ENCODE peak calls at places on chromosome 3, in nine cellular contexts. B is kidney, I is endothelial cell of umbilical vein, A is cardiac muscle cell, L is OCI-LY7, E is neural progenitor cell, Y is RWPE1, G is heart left ventricle, V is lung. K is an unnamed sample.

GRCh38 chr3:105746226-105746996 is 122.4 kb downstream of the CBLB start:
- DNase-seq in B (no peak), I (peak), A (no peak), L (no peak), E (no peak), Y (no peak), G (no peak), V (no peak), K (no peak)

GRCh38 chr3:120196812-120197211 is 88.2 kb downstream of the GPR156 start:
- DNase-seq in B (no peak), I (no peak), A (no peak), L (no peak), E (no peak), Y (peak), G (no peak), V (no peak), K (no peak)

GRCh38 chr3:61680617-61681016 is 119.2 kb downstream of the PTPRG start:
- DNase-seq in B (no peak), I (no peak), A (no peak), L (no peak), E (no peak), Y (no peak), G (no peak), V (no peak), K (no peak)

GRCh38 chr3:190362258-190362657 is 25.7 kb upstream of the CLDN16 start:
- DNase-seq in B (no peak), I (no peak), A (no peak), L (no peak), E (peak), Y (no peak), G (no peak), V (no peak), K (no peak)

GRCh38 chr3:86923071-86923476 is 67.9 kb downstream of the VGLL3 start:
- DNase-seq in B (no peak), I (no peak), A (peak), L (no peak), E (no peak), Y (peak), G (no peak), V (no peak), K (peak)

GRCh38 chr3:72892081-72892763 is 4.4 kb downstream of the GXYLT2 start:
- DNase-seq in B (no peak), I (no peak), A (peak), L (no peak), E (no peak), Y (peak), G (no peak), V (no peak), K (peak)

GRCh38 chr3:185677146-185677829 is 91.2 kb downstream of the SENP2 start:
- DNase-seq in B (no peak), I (peak), A (peak), L (peak), E (peak), Y (peak), G (no peak), V (no peak), K (peak)

GRCh38 chr3:47315069-47315647 is 32.4 kb downstream of the KLHL18 start:
- DNase-seq in B (no peak), I (peak), A (peak), L (no peak), E (no peak), Y (no peak), G (no peak), V (no peak), K (no peak)

GRCh38 chr3:12286927-12287726 is 1.7 kb upstream of the PPARG start:
- DNase-seq in B (peak), I (no peak), A (peak), L (no peak), E (peak), Y (no peak), G (peak), V (no peak), K (no peak)

GRCh38 chr3:141000027-141000663 is 51.0 kb upstream of the SPSB4 start:
- DNase-seq in B (peak), I (peak), A (peak), L (peak), E (peak), Y (peak), G (peak), V (peak), K (peak)

GRCh38 chr3:172138792-172139507 is 99.6 kb downstream of the FNDC3B start:
- DNase-seq in B (no peak), I (peak), A (peak), L (no peak), E (no peak), Y (no peak), G (no peak), V (peak), K (peak)

GRCh38 chr3:17336291-17336690 is 406.1 kb downstream of the TBC1D5 start:
- DNase-seq in B (no peak), I (peak), A (peak), L (no peak), E (no peak), Y (no peak), G (no peak), V (no peak), K (no peak)

GRCh38 chr3:40290396-40290795 is 19.1 kb upstream of the EIF1B start:
- DNase-seq in B (no peak), I (no peak), A (no peak), L (no peak), E (no peak), Y (no peak), G (peak), V (no peak), K (no peak)

GRCh38 chr3:32304510-32304909 is 66.0 kb downstream of the CMTM8 start:
- DNase-seq in B (no peak), I (no peak), A (no peak), L (no peak), E (no peak), Y (no peak), G (no peak), V (no peak), K (no peak)

GRCh38 chr3:185420762-185421161 is 57.8 kb downstream of the MAP3K13 start:
- DNase-seq in B (no peak), I (no peak), A (peak), L (no peak), E (no peak), Y (peak), G (no peak), V (peak), K (no peak)

GRCh38 chr3:168620854-168621253 is 525.1 kb upstream of the GOLIM4 start:
- DNase-seq in B (no peak), I (peak), A (peak), L (peak), E (peak), Y (peak), G (no peak), V (no peak), K (peak)

GRCh38 chr3:52090131-52090548 is 33.8 kb upstream of the DUSP7 start:
- DNase-seq in B (peak), I (peak), A (peak), L (no peak), E (no peak), Y (peak), G (peak), V (no peak), K (peak)

GRCh38 chr3:99755831-99756230 is 61.8 kb upstream of the CMSS1 start:
- DNase-seq in B (no peak), I (peak), A (no peak), L (no peak), E (no peak), Y (no peak), G (no peak), V (no peak), K (no peak)

GRCh38 chr3:68972358-68972979 is 40.1 kb upstream of the TAFA4 start:
- DNase-seq in B (no peak), I (peak), A (peak), L (peak), E (peak), Y (peak), G (no peak), V (no peak), K (peak)

GRCh38 chr3:155701882-155702465 is 42.9 kb downstream of the PLCH1 start:
- DNase-seq in B (no peak), I (peak), A (peak), L (peak), E (peak), Y (peak), G (no peak), V (no peak), K (peak)

GRCh38 chr3:143098032-143098764 is 21.4 kb upstream of the CHST2 start:
- DNase-seq in B (no peak), I (no peak), A (no peak), L (no peak), E (no peak), Y (no peak), G (no peak), V (no peak), K (no peak)

GRCh38 chr3:52782412-52783210 is 5.2 kb downstream of the ITIH1 start:
- DNase-seq in B (no peak), I (no peak), A (no peak), L (no peak), E (no peak), Y (no peak), G (peak), V (no peak), K (no peak)

GRCh38 chr3:66507631-66508260 is 6.9 kb upstream of the LRIG1 start:
- DNase-seq in B (no peak), I (no peak), A (no peak), L (no peak), E (no peak), Y (no peak), G (no peak), V (no peak), K (no peak)

GRCh38 chr3:90035643-90036042 is 928.2 kb downstream of the EPHA3 start:
- DNase-seq in B (no peak), I (no peak), A (no peak), L (no peak), E (no peak), Y (no peak), G (no peak), V (no peak), K (no peak)

GRCh38 chr3:32313723-32314473 is 75.4 kb downstream of the CMTM8 start:
- DNase-seq in B (no peak), I (peak), A (peak), L (no peak), E (no peak), Y (peak), G (no peak), V (no peak), K (peak)

GRCh38 chr3:192514754-192515660 is 212.3 kb downstream of the FGF12 start:
- DNase-seq in B (peak), I (no peak), A (peak), L (no peak), E (peak), Y (no peak), G (peak), V (no peak), K (no peak)

GRCh38 chr3:160023476-160023875 is 34.8 kb downstream of the IL12A start:
- DNase-seq in B (no peak), I (no peak), A (no peak), L (no peak), E (no peak), Y (no peak), G (no peak), V (no peak), K (peak)

GRCh38 chr3:54819926-54820325 is 107.9 kb downstream of the LRTM1 start:
- DNase-seq in B (no peak), I (no peak), A (no peak), L (no peak), E (no peak), Y (no peak), G (no peak), V (no peak), K (no peak)

GRCh38 chr3:87796137-87796899 is 262.5 kb downstream of the CGGBP1 start:
- DNase-seq in B (no peak), I (peak), A (no peak), L (no peak), E (no peak), Y (no peak), G (no peak), V (no peak), K (peak)

GRCh38 chr3:112425858-112426750 is 73.2 kb downstream of the BTLA start:
- DNase-seq in B (no peak), I (no peak), A (no peak), L (peak), E (no peak), Y (no peak), G (no peak), V (no peak), K (no peak)

GRCh38 chr3:64393193-64393592 is 167.9 kb upstream of the PRICKLE2 start:
- DNase-seq in B (no peak), I (no peak), A (no peak), L (no peak), E (no peak), Y (no peak), G (no peak), V (no peak), K (no peak)

GRCh38 chr3:64398431-64398830 is 173.2 kb upstream of the PRICKLE2 start:
- DNase-seq in B (no peak), I (no peak), A (peak), L (no peak), E (no peak), Y (no peak), G (no peak), V (no peak), K (no peak)

GRCh38 chr3:64399205-64399800 is 174.0 kb upstream of the PRICKLE2 start:
- DNase-seq in B (no peak), I (peak), A (peak), L (peak), E (peak), Y (peak), G (no peak), V (no peak), K (peak)

GRCh38 chr3:64392001-64392400 is 166.7 kb upstream of the PRICKLE2 start:
- DNase-seq in B (no peak), I (no peak), A (no peak), L (no peak), E (no peak), Y (no peak), G (no peak), V (no peak), K (no peak)

DNA sequence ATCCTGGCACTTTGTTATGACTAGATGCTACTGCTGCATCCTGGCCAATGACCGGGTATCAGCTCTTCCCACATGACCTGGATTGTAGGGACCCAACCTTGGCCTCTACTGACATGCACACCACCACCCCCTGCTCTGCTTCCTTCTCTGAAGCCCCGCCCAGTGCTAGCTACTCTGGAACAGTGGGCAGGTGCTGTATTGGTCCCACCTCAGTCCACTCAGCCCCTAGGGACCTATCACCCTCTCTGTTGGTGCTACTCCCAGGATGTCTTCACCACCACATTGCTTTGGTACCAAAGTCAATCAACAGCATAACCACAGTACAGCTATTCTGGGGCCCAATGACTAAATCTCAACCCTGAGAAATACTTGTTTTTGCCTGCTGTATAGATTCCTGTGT is 170.2 kb upstream of the PRICKLE2 start:
- DNase-seq in B (no peak), I (no peak), A (no peak), L (no peak), E (no peak), Y (no peak), G (no peak), V (no peak), K (no peak)
- H3K27ac ChIP-seq in B (no peak), I (no peak), A (no peak), L (no peak), E (no peak), Y (no peak), G (no peak), V (no peak), K (no peak)

GRCh38 chr3:59326246-59327024 is 276.6 kb upstream of the CFAP20DC start:
- DNase-seq in B (no peak), I (no peak), A (no peak), L (peak), E (peak), Y (no peak), G (no peak), V (no peak), K (no peak)
- TF ChIP-seq CTCF in B (no peak), I (peak), A (no peak), L (peak), E (peak), Y (no peak), G (peak), V (no peak), K (peak)

GRCh38 chr3:113534365-113534764 is 2.0 kb downstream of the SIDT1 start:
- DNase-seq in B (no peak), I (no peak), A (no peak), L (no peak), E (no peak), Y (no peak), G (no peak), V (no peak), K (no peak)
- H3K27ac ChIP-seq in B (no peak), I (no peak), A (no peak), L (no peak), E (no peak), Y (no peak), G (no peak), V (no peak), K (no peak)

DNA sequence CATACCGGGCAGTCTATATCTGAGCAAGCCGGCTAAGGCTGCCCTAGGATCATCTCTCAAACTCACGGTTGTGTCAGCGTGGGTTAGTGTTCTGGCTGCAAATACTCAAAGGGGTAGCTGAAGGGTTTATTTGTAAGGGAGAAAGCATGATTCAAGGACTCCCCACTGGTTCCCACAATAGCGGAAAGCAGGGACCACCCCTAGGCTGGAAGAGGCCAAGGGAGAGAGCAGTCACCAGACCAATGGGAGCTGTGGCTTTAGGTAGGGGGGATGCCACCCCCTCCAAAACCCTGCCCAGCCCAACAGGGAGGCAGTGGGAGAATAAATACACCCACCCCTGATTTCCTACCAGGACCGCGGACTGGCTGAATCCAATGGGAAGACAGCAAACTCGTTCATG is 7.3 kb upstream of the LMCD1 start:
- DNase-seq in B (no peak), I (no peak), A (no peak), L (no peak), E (peak), Y (no peak), G (no peak), V (no peak), K (no peak)
- TF ChIP-seq CTCF in B (no peak), I (no peak), A (no peak), L (no peak), E (no peak), Y (no peak), G (no peak), V (no peak), K (no peak)

GRCh38 chr3:15443826-15444524 is 16.6 kb downstream of the EAF1 start:
- DNase-seq in B (no peak), I (no peak), A (peak), L (no peak), E (no peak), Y (no peak), G (no peak), V (no peak), K (peak)

GRCh38 chr3:15440891-15441290 is 13.5 kb downstream of the EAF1 start:
- DNase-seq in B (no peak), I (peak), A (peak), L (no peak), E (no peak), Y (peak), G (no peak), V (no peak), K (peak)

GRCh38 chr3:15438988-15439387 is 11.6 kb downstream of the EAF1 start:
- DNase-seq in B (no peak), I (no peak), A (peak), L (no peak), E (no peak), Y (no peak), G (no peak), V (no peak), K (no peak)

GRCh38 chr3:15436246-15436645 is 8.8 kb downstream of the EAF1 start:
- DNase-seq in B (no peak), I (no peak), A (no peak), L (no peak), E (no peak), Y (no peak), G (no peak), V (no peak), K (no peak)

DNA sequence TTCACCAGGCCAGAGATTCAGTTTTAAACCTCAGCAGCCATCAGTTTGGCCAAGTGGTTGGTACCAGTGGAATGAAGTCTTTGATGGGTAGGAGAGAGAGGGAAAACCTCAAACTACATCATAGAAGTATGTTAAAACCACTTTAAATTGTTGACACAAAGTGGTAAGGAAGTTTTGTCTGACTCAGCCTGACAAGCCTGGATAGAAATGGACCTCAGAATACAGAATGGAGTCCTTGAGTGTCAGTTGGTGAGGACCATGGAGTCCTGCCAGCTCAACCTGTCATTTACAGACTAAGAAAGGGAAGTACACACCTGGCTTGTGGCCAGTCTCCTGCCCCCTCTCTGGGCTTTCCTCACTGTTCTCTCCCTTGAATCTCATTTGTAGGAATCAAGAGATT is 12.1 kb downstream of the EAF1 start:
- DNase-seq in B (no peak), I (no peak), A (peak), L (no peak), E (no peak), Y (no peak), G (no peak), V (peak), K (no peak)
- H3K27ac ChIP-seq in B (no peak), I (no peak), A (no peak), L (no peak), E (no peak), Y (no peak), G (no peak), V (no peak), K (no peak)

DNA sequence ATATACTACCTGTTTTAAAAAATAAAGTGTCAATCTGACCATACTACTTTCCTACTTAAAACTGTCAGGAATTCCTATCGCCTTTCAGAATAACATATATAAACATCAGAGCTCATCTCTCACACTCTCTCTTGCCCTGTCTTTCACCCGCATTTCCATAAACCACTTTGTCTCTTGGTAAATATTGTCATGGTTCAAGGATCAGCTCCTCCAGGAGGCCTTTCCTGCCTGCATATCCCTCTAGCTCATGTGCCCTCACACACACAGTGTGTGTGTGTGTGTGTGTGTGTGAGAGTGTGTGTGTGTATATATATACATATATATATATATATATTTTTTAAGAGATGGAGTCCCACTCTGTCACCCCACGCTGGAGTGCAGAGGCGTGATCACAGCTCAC is 6.7 kb downstream of the SUMF1 start:
- DNase-seq in B (no peak), I (no peak), A (no peak), L (no peak), E (no peak), Y (no peak), G (no peak), V (no peak), K (no peak)
- TF ChIP-seq CTCF in B (no peak), I (no peak), A (no peak), L (no peak), E (no peak), Y (no peak), G (no peak), V (no peak), K (no peak)

GRCh38 chr3:181710581-181711255 is 1.0 kb upstream of the SOX2 start:
- DNase-seq in B (no peak), I (no peak), A (no peak), L (no peak), E (peak), Y (no peak), G (no peak), V (no peak), K (no peak)
- H3K27ac ChIP-seq in B (no peak), I (no peak), A (no peak), L (peak), E (peak), Y (no peak), G (no peak), V (no peak), K (no peak)

GRCh38 chr3:30980993-30981392 is 86.5 kb upstream of the GADL1 start:
- DNase-seq in B (no peak), I (no peak), A (no peak), L (no peak), E (no peak), Y (no peak), G (no peak), V (no peak), K (no peak)

GRCh38 chr3:30972449-30972848 is 78.0 kb upstream of the GADL1 start:
- DNase-seq in B (no peak), I (no peak), A (no peak), L (no peak), E (no peak), Y (no peak), G (no peak), V (no peak), K (no peak)

GRCh38 chr3:30982676-30983075 is 88.2 kb upstream of the GADL1 start:
- DNase-seq in B (no peak), I (no peak), A (no peak), L (no peak), E (no peak), Y (no peak), G (no peak), V (no peak), K (no peak)

GRCh38 chr3:30977592-30977991 is 83.1 kb upstream of the GADL1 start:
- DNase-seq in B (no peak), I (no peak), A (no peak), L (no peak), E (no peak), Y (no peak), G (no peak), V (no peak), K (no peak)
- TF ChIP-seq CTCF in B (no peak), I (no peak), A (no peak), L (no peak), E (no peak), Y (no peak), G (no peak), V (no peak), K (no peak)